ENCODE peak calls at places on chromosomes 7 and 10, in ten cellular contexts. Y is IMR-90, W is sigmoid colon, Q is lung, N is PC-9, C is fibroblast of lung, G is neural progenitor cell, S is left ventricle myocardium inferior, L is astrocyte of the spinal cord, J is cardiac fibroblast. H is an unnamed sample.
A peak's percentile ranks its signal among the peaks of the same experiment; 100 is the strongest.

GRCh38 chr10:124547651-124548168 is 86.1 kb downstream of the LHPP start:
- DNase-seq in Y (peak; percentile 19), W (no peak), Q (no peak), N (no peak), C (peak; percentile 28), G (no peak), S (no peak), L (no peak), J (peak; percentile 15), H (no peak)

GRCh38 chr7:94888542-94888941 is 18.9 kb upstream of the PPP1R9A start:
- DNase-seq in Y (no peak), W (no peak), Q (peak; percentile 43), N (peak; percentile 27), C (peak; percentile 14), G (no peak), S (no peak), L (peak; percentile 11), J (peak; percentile 24), H (no peak)

GRCh38 chr7:112414855-112415490 is 35.3 kb upstream of the IFRD1 start:
- DNase-seq in Y (peak; percentile 38), W (no peak), Q (no peak), N (no peak), C (peak; percentile 55), G (peak; percentile 47), S (no peak), L (no peak), J (peak; percentile 72), H (no peak)

GRCh38 chr10:86520871-86521619 is 547 bp downstream of the WAPL start:
- DNase-seq in Y (peak; percentile 42), W (peak; percentile 76), Q (peak; percentile 62), N (peak; percentile 49), C (peak; percentile 57), G (peak; percentile 71), S (peak; percentile 53), L (peak; percentile 55), J (peak; percentile 68), H (peak; percentile 61)

GRCh38 chr10:5070648-5071410 is 23.4 kb upstream of the AKR1C3 start:
- DNase-seq in Y (peak; percentile 30), W (no peak), Q (no peak), N (no peak), C (peak; percentile 39), G (no peak), S (no peak), L (no peak), J (peak; percentile 77), H (peak; percentile 73)

GRCh38 chr10:93695720-93696119 is 6.7 kb downstream of the FRA10AC1 start:
- DNase-seq in Y (no peak), W (no peak), Q (no peak), N (no peak), C (peak; percentile 17), G (no peak), S (no peak), L (no peak), J (no peak), H (no peak)

GRCh38 chr10:81576336-81576735 is 298.7 kb upstream of the NRG3 start:
- DNase-seq in Y (no peak), W (no peak), Q (no peak), N (no peak), C (no peak), G (no peak), S (no peak), L (no peak), J (peak; percentile 3), H (no peak)

GRCh38 chr7:31443457-31443856 is 70.4 kb upstream of the ITPRID1 start:
- DNase-seq in Y (peak; percentile 45), W (no peak), Q (no peak), N (peak; percentile 16), C (peak; percentile 55), G (peak; percentile 80), S (no peak), L (peak; percentile 55), J (peak; percentile 53), H (peak; percentile 42)

GRCh38 chr7:80916770-80917681 is 1.8 kb downstream of the SEMA3C start:
- DNase-seq in Y (peak; percentile 89), W (no peak), Q (no peak), N (no peak), C (peak; percentile 71), G (no peak), S (no peak), L (peak; percentile 86), J (peak; percentile 91), H (peak; percentile 66)

GRCh38 chr7:84923348-84923747 is 263.5 kb downstream of the SEMA3D start:
- DNase-seq in Y (no peak), W (no peak), Q (no peak), N (no peak), C (no peak), G (no peak), S (no peak), L (no peak), J (no peak), H (no peak)

GRCh38 chr7:26779978-26780595 is 84.3 kb downstream of the SKAP2 start:
- DNase-seq in Y (no peak), W (no peak), Q (no peak), N (no peak), C (no peak), G (no peak), S (no peak), L (no peak), J (no peak), H (no peak)

GRCh38 chr10:78335691-78336401 is 302.2 kb downstream of the RPS24 start:
- DNase-seq in Y (peak; percentile 94), W (peak; percentile 73), Q (no peak), N (no peak), C (peak; percentile 85), G (no peak), S (peak; percentile 37), L (peak; percentile 89), J (peak; percentile 75), H (peak; percentile 76)

GRCh38 chr7:108001759-108002725 is 919 bp downstream of the LAMB1 start:
- DNase-seq in Y (peak; percentile 41), W (peak; percentile 73), Q (no peak), N (no peak), C (no peak), G (peak; percentile 48), S (peak; percentile 32), L (peak; percentile 40), J (peak; percentile 52), H (peak; percentile 66)

GRCh38 chr7:636396-636795 is 90.1 kb upstream of the DNAAF5 start:
- DNase-seq in Y (no peak), W (no peak), Q (no peak), N (no peak), C (no peak), G (peak; percentile 11), S (no peak), L (no peak), J (peak; percentile 51), H (peak; percentile 10)
- TF ChIP-seq CTCF in Y (peak; percentile 39), W (no peak), Q (peak; percentile 26), N (no peak), C (no peak), G (peak; percentile 41), S (peak; percentile 52), L (peak; percentile 48), J (peak; percentile 66), H (peak; percentile 51)

DNA sequence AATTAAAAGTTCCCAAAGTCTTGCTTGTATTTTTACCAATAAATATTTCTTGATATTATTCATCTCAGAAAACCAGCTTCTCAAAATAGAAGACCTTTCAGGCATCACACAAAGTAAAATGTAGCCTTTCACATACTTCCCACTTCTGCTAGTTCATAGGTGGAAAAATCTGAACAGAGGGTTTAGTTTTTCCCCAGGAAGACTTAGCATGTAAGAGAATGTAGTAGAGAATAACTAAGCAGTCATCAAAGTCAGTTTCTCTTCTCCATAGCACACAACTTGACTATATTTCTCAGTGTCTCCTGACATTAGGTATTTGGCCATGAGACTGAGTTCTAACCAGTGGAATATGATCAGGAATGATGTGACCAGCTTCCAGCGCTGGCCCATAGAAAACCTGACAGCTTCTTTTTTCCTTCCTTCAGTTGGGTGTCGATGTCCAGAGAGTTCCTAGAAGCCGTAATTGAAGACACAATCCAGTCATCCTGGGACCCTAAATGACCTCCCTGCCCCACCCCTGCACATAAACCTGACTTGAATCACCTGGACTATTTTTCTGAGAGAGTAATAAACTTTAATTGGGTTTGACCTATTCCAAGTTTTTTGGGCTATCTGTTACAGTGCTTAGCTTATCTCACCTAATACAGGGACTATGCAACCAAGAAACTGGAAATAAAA is 67.5 kb upstream of the WNT16 start:
- DNase-seq in Y (no peak), W (no peak), Q (no peak), N (no peak), C (no peak), G (no peak), S (no peak), L (no peak), J (no peak), H (no peak)
- H3K4me3 ChIP-seq in Y (no peak overlapping the region), W (no peak overlapping the region), Q (no peak overlapping the region), N (no peak overlapping the region), C (no peak overlapping the region), G (no peak overlapping the region), S (no peak overlapping the region), L (no peak overlapping the region), J (no peak overlapping the region), H (no peak overlapping the region)

DNA sequence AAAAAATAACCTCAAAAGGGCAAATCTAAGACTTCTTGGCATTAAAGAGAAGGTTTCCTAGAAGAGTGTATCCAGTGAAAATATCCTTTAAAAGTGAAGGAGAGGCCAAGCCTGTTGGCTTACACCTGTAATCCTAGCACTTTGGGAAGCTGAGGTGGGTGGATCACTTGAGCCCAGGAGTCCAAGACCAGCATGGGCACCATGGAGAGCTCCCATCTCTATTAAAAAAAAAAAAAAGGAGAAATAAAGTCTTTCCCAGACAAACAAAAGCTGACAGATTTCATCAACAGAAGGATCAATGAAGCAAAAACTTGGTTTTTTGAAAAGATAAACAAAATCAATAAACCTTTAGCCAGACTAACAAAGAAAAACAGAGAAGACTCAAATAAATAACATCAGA is 67.6 kb upstream of the ZNF800 start:
- DNase-seq in Y (no peak), W (no peak), Q (no peak), N (no peak), C (no peak), G (no peak), S (no peak), L (no peak), J (no peak), H (no peak)
- TF ChIP-seq CTCF in Y (no peak), W (no peak), Q (no peak), N (no peak), C (no peak), G (no peak), S (no peak), L (no peak), J (no peak), H (no peak)

GRCh38 chr10:52645435-52645776 is 127.2 kb downstream of the MBL2 start:
- DNase-seq in Y (no peak), W (no peak), Q (no peak), N (no peak), C (no peak), G (no peak), S (no peak), L (no peak), J (no peak), H (no peak)

GRCh38 chr10:52639652-52640051 is 132.9 kb downstream of the MBL2 start:
- DNase-seq in Y (no peak), W (no peak), Q (no peak), N (no peak), C (no peak), G (no peak), S (no peak), L (no peak), J (no peak), H (peak; percentile 65)

GRCh38 chr10:52644678-52645434 is 127.7 kb downstream of the MBL2 start:
- DNase-seq in Y (peak; percentile 32), W (no peak), Q (peak; percentile 41), N (peak; percentile 35), C (peak; percentile 59), G (peak; percentile 63), S (no peak), L (peak; percentile 60), J (peak; percentile 67), H (peak; percentile 50)

GRCh38 chr10:52637592-52637991 is 135.0 kb downstream of the MBL2 start:
- DNase-seq in Y (no peak), W (no peak), Q (no peak), N (no peak), C (no peak), G (no peak), S (no peak), L (no peak), J (no peak), H (no peak)

GRCh38 chr10:52642208-52642607 is 130.4 kb downstream of the MBL2 start:
- DNase-seq in Y (no peak), W (no peak), Q (no peak), N (no peak), C (no peak), G (no peak), S (no peak), L (no peak), J (no peak), H (no peak)
- H3K4me3 ChIP-seq in Y (no peak overlapping the region), W (no peak overlapping the region), Q (no peak overlapping the region), N (no peak overlapping the region), C (no peak overlapping the region), G (no peak overlapping the region), S (no peak overlapping the region), L (no peak overlapping the region), J (no peak overlapping the region), H (no peak overlapping the region)

H was measured in AG10803.